ENCODE peak calls at places on chromosomes 1 and 21, in five cellular contexts. One of them, this sample, is unnamed.

GRCh38 chr1:87826639-87827345 is 498.1 kb downstream of the LMO4 start:
- DNase-seq in K562: peak; percentile 29
- DNase-seq in GM12878: peak; percentile 33
- DNase-seq in HepG2: peak; percentile 14
- DNase-seq in GM23338: no peak
- DNase-seq in this sample: no peak

GRCh38 chr1:56286956-56287355 is 292.4 kb downstream of the PLPP3 start:
- DNase-seq in GM23338: no peak
- DNase-seq in GM12878: no peak
- DNase-seq in HepG2: no peak
- DNase-seq in K562: no peak
- DNase-seq in this sample: no peak

GRCh38 chr1:219179293-219179692 is 5.6 kb downstream of the LYPLAL1 start:
- DNase-seq in GM23338: no peak
- DNase-seq in GM12878: no peak
- DNase-seq in HepG2: no peak
- DNase-seq in K562: no peak
- DNase-seq in this sample: no peak

GRCh38 chr1:153538315-153538821 is 2.4 kb downstream of the S100A5 start:
- DNase-seq in HepG2: peak; percentile 50
- DNase-seq in K562: peak; percentile 84
- DNase-seq in GM23338: peak; percentile 85
- DNase-seq in GM12878: no peak
- DNase-seq in this sample: no peak

GRCh38 chr1:207079706-207080246 is 8.9 kb upstream of the C4BPB start:
- DNase-seq in HepG2: no peak
- DNase-seq in GM12878: no peak
- DNase-seq in K562: peak; percentile 28
- DNase-seq in GM23338: no peak
- DNase-seq in this sample: no peak

GRCh38 chr1:155128755-155129473 is 1.2 kb downstream of the EFNA1 start:
- DNase-seq in GM12878: no peak
- DNase-seq in GM23338: peak; percentile 65
- DNase-seq in HepG2: peak; percentile 90
- DNase-seq in K562: no peak
- DNase-seq in this sample: peak; percentile 42

GRCh38 chr1:1761504-1762376 is 16.5 kb downstream of the NADK start:
- DNase-seq in K562: no peak
- DNase-seq in GM23338: no peak
- DNase-seq in HepG2: no peak
- DNase-seq in GM12878: no peak
- DNase-seq in this sample: no peak

GRCh38 chr1:229238231-229238630 is 32.7 kb upstream of the RAB4A start:
- DNase-seq in K562: no peak
- DNase-seq in GM12878: no peak
- DNase-seq in HepG2: no peak
- DNase-seq in GM23338: no peak
- DNase-seq in this sample: no peak

GRCh38 chr1:26317612-26318337 is at the start of gene CD52:
- DNase-seq in GM23338: peak; percentile 71
- DNase-seq in HepG2: no peak
- DNase-seq in K562: peak; percentile 86
- DNase-seq in GM12878: peak; percentile 65
- DNase-seq in this sample: no peak

GRCh38 chr21:14995695-14996490 is 68.9 kb downstream of the NRIP1 start:
- DNase-seq in GM23338: peak; percentile 43
- DNase-seq in GM12878: no peak
- DNase-seq in HepG2: no peak
- DNase-seq in K562: no peak
- DNase-seq in this sample: peak; percentile 14

GRCh38 chr1:218344814-218345672 is at the start of gene TGFB2:
- DNase-seq in K562: peak; percentile 55
- DNase-seq in GM12878: no peak
- DNase-seq in GM23338: peak; percentile 69
- DNase-seq in HepG2: no peak
- DNase-seq in this sample: peak; percentile 92

GRCh38 chr1:167899253-167899681 is 14.7 kb downstream of the ADCY10 start:
- DNase-seq in GM23338: no peak
- DNase-seq in K562: no peak
- DNase-seq in GM12878: peak; percentile 55
- DNase-seq in HepG2: no peak
- DNase-seq in this sample: no peak

GRCh38 chr1:158112994-158113758 is 67.5 kb upstream of the CD1D start:
- DNase-seq in GM12878: no peak
- DNase-seq in HepG2: no peak
- DNase-seq in K562: no peak
- DNase-seq in GM23338: peak; percentile 76
- DNase-seq in this sample: peak; percentile 63

GRCh38 chr21:29117372-29117955 is 13.0 kb upstream of the MAP3K7CL start:
- DNase-seq in HepG2: no peak
- DNase-seq in K562: no peak
- DNase-seq in GM23338: no peak
- DNase-seq in GM12878: peak; percentile 48
- DNase-seq in this sample: no peak

GRCh38 chr1:55056632-55056992 is 17.3 kb downstream of the PCSK9 start:
- DNase-seq in HepG2: no peak
- DNase-seq in GM23338: no peak
- DNase-seq in K562: no peak
- DNase-seq in GM12878: no peak
- DNase-seq in this sample: no peak

GRCh38 chr1:41454406-41454805 is 30.1 kb downstream of the EDN2 start:
- DNase-seq in GM12878: no peak
- DNase-seq in K562: no peak
- DNase-seq in GM23338: no peak
- DNase-seq in HepG2: no peak
- DNase-seq in this sample: no peak

GRCh38 chr1:91795601-91796389 is 90.2 kb downstream of the TGFBR3 start:
- DNase-seq in GM23338: no peak
- DNase-seq in HepG2: no peak
- DNase-seq in K562: no peak
- DNase-seq in GM12878: no peak
- DNase-seq in this sample: no peak

GRCh38 chr1:41242645-41243171 is 602 bp upstream of the SCMH1 start:
- DNase-seq in GM12878: no peak
- DNase-seq in HepG2: no peak
- DNase-seq in K562: no peak
- DNase-seq in GM23338: peak; percentile 45
- DNase-seq in this sample: no peak

GRCh38 chr21:40166291-40166843 is 299.1 kb downstream of the PCP4 start:
- DNase-seq in GM23338: peak; percentile 6
- DNase-seq in K562: no peak
- DNase-seq in HepG2: no peak
- DNase-seq in GM12878: no peak
- DNase-seq in this sample: no peak

GRCh38 chr1:223732993-223733798 is 20.9 kb downstream of the CAPN2 start:
- DNase-seq in HepG2: peak; percentile 23
- DNase-seq in GM12878: no peak
- DNase-seq in GM23338: no peak
- DNase-seq in K562: no peak
- DNase-seq in this sample: no peak

DNA sequence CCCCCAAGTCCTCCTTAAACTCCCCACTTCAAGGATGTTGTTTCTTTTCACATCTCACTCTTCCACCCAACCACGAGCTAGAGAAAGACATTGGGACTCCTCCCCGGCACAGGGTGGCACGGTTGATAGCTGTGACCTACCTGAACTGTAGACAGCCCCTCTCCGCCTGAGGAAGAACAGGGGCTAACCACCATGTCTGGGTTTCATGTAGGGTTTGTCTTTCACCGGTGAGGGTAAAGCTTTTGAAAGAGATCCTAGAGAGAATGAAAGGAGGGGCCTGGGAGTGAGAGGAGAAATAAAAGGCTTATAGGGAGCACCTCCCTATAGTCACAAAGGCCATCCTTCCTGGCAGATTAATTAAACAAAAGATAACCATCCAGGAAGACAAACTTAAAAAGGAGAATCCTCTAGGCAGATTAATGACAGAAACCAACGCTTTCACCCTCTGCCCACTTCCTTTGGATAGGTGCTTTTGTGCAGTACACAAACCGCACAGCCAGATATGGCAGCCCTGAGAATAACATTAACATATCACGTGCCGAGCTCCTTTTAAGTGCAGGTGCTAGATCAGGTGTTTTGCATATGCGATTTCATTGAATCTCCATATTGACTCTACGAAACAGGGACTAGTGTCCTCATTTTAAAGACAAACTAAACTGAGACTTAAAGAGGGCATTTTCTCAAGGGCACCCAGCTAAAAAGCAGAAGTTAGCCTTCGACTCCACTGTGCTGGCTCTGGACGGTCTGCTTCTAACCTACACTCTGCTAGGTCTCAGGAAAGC is 178.0 kb upstream of the RUNX1 start:
- DNase-seq in HepG2: no peak
- DNase-seq in K562: no peak
- DNase-seq in GM23338: no peak
- DNase-seq in GM12878: peak; percentile 74
- DNase-seq in this sample: no peak
- TF ChIP-seq JUNB in HepG2: no peak
- TF ChIP-seq JUNB in K562: no peak
- TF ChIP-seq JUNB in GM23338: no peak
- TF ChIP-seq JUNB in GM12878: no peak
- TF ChIP-seq JUNB in this sample: no peak

GRCh38 chr1:119133987-119134386 is 6.5 kb downstream of the WARS2 start:
- DNase-seq in K562: no peak
- DNase-seq in GM12878: no peak
- DNase-seq in GM23338: no peak
- DNase-seq in HepG2: no peak
- DNase-seq in this sample: no peak
- TF ChIP-seq JUNB in K562: no peak
- TF ChIP-seq JUNB in GM12878: no peak
- TF ChIP-seq JUNB in GM23338: no peak
- TF ChIP-seq JUNB in HepG2: no peak
- TF ChIP-seq JUNB in this sample: no peak

DNA sequence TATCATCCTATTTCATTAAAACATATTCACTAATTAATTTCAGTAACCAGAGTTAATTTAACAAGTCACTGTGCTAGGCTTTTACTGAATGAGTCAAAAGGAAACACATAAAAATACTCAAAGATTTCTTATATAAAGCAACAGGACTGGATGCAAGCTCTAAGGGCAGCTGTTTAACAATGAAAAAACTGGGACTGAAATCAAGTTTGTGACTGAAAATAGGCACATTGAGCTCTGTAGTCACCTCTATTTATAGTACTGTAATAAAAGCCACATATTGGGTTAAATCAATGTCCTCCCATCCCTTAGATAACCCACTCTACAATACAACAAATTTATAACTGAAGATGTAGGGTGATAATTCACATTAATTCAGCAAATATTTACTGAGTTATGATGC is 52.4 kb downstream of the SMYD3 start:
- DNase-seq in GM23338: no peak
- DNase-seq in GM12878: no peak
- DNase-seq in K562: no peak
- DNase-seq in HepG2: no peak
- DNase-seq in this sample: no peak
- TF ChIP-seq JUNB in GM23338: no peak
- TF ChIP-seq JUNB in GM12878: no peak
- TF ChIP-seq JUNB in K562: no peak
- TF ChIP-seq JUNB in HepG2: no peak
- TF ChIP-seq JUNB in this sample: no peak

DNA sequence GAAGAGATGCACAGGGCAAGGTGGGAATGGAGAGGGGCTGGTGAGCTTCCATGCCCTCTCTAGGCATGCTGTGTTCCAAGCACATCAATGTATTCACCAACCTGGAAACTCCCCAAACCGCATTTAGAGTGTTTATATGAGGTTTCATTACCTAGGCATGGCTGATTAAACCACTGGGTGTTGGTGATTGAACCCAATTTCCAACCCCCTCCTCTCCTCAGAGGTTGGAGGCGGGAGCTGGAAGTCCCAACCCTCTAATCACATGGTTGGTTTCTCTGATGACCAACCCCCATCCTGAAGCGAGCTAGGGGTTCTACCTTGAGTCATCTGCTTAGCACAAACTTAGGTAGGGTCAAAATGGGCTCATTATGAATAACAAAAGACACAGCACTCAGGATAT is 3.0 kb upstream of the PPIE start:
- DNase-seq in GM12878: no peak
- DNase-seq in HepG2: no peak
- DNase-seq in K562: no peak
- DNase-seq in GM23338: no peak
- DNase-seq in this sample: no peak
- TF ChIP-seq JUNB in GM12878: no peak
- TF ChIP-seq JUNB in HepG2: no peak
- TF ChIP-seq JUNB in K562: no peak
- TF ChIP-seq JUNB in GM23338: no peak
- TF ChIP-seq JUNB in this sample: no peak

GRCh38 chr1:225812488-225813249 is 2.7 kb downstream of the EPHX1 start:
- DNase-seq in HepG2: no peak
- DNase-seq in GM23338: no peak
- DNase-seq in GM12878: no peak
- DNase-seq in K562: no peak
- DNase-seq in this sample: no peak

GRCh38 chr1:225811622-225812487 is 1.9 kb downstream of the EPHX1 start:
- DNase-seq in GM12878: no peak
- DNase-seq in GM23338: peak; percentile 80
- DNase-seq in K562: no peak
- DNase-seq in HepG2: peak; percentile 48
- DNase-seq in this sample: peak; percentile 59

GRCh38 chr1:225806249-225806648 is 3.7 kb upstream of the EPHX1 start:
- DNase-seq in GM23338: no peak
- DNase-seq in GM12878: no peak
- DNase-seq in K562: no peak
- DNase-seq in HepG2: no peak
- DNase-seq in this sample: no peak

GRCh38 chr1:225809842-225810578 is at the start of gene EPHX1:
- DNase-seq in K562: peak; percentile 94
- DNase-seq in GM23338: peak; percentile 92
- DNase-seq in GM12878: peak; percentile 15
- DNase-seq in HepG2: peak; percentile 76
- DNase-seq in this sample: peak; percentile 87

DNA sequence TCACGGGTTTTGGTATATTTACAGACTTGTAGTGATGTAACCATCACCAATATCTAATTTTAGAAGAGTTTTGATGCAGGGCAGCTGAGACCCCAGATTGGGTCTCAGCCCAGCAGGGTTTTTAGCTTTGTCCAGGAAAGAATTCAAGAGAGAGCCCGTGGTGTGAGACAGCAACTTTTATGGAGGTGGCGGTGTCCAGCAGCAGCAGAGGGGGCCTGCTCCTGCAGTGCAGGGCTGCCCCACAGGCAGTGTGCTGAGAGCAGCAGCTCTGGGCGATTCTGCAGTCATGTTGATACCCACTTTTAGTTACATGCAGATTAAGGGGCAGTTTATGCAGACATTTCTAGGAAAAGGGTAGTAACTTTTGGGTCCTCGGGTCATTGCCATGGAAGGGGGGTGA is 1.8 kb upstream of the EPHX1 start:
- DNase-seq in GM23338: no peak
- DNase-seq in GM12878: no peak
- DNase-seq in HepG2: no peak
- DNase-seq in K562: no peak
- DNase-seq in this sample: no peak
- TF ChIP-seq JUNB in GM23338: no peak
- TF ChIP-seq JUNB in GM12878: no peak
- TF ChIP-seq JUNB in HepG2: no peak
- TF ChIP-seq JUNB in K562: no peak
- TF ChIP-seq JUNB in this sample: no peak